ENCODE peak calls at places on chromosomes 2 and 18, in five cellular contexts. L, R, U, B and Y are unnamed samples.

GRCh38 chr2:232749331-232749730 is 27.0 kb downstream of the KCNJ13 start:
- DNase-seq in L (no peak), R (no peak), U (no peak), B (no peak), Y (no peak)

GRCh38 chr18:24985616-24986015 is 366.4 kb downstream of the ZNF521 start:
- DNase-seq in L (no peak), R (no peak), U (no peak), B (no peak), Y (no peak)

GRCh38 chr2:111685342-111685741 is 198.7 kb downstream of the ANAPC1 start:
- DNase-seq in L (no peak), R (no peak), U (no peak), B (no peak), Y (no peak)

GRCh38 chr2:12262681-12263436 is 453.9 kb upstream of the TRIB2 start:
- DNase-seq in L (no peak), R (no peak), U (peak), B (peak), Y (no peak)

GRCh38 chr2:206113148-206113547 is 27.2 kb upstream of the INO80D start:
- DNase-seq in L (no peak), R (no peak), U (no peak), B (peak), Y (no peak)

GRCh38 chr18:21546423-21546822 is 54.1 kb downstream of the ESCO1 start:
- DNase-seq in L (no peak), R (no peak), U (no peak), B (no peak), Y (no peak)

GRCh38 chr2:61426267-61426897 is 44.5 kb downstream of the USP34 start:
- DNase-seq in L (peak), R (peak), U (peak), B (peak), Y (peak)

GRCh38 chr18:3585656-3586509 is 135.9 kb downstream of the TGIF1 start:
- DNase-seq in L (peak), R (peak), U (peak), B (peak), Y (peak)

GRCh38 chr2:237324446-237325236 is 89.3 kb downstream of the COL6A3 start:
- DNase-seq in L (no peak), R (no peak), U (no peak), B (no peak), Y (no peak)

GRCh38 chr2:33372940-33373553 is 103.4 kb upstream of the RASGRP3 start:
- DNase-seq in L (peak), R (peak), U (peak), B (no peak), Y (peak)

GRCh38 chr2:178194600-178195389 is 483 bp downstream of the OSBPL6 start:
- DNase-seq in L (peak), R (no peak), U (peak), B (peak), Y (peak)

GRCh38 chr18:11505993-11506392 is 103.4 kb upstream of the SLC35G4 start:
- DNase-seq in L (no peak), R (no peak), U (no peak), B (no peak), Y (no peak)

GRCh38 chr18:11501352-11501751 is 108.0 kb upstream of the SLC35G4 start:
- DNase-seq in L (no peak), R (no peak), U (no peak), B (no peak), Y (no peak)

GRCh38 chr18:11502368-11502767 is 107.0 kb upstream of the SLC35G4 start:
- DNase-seq in L (no peak), R (no peak), U (no peak), B (peak), Y (no peak)

GRCh38 chr18:11506871-11507270 is 102.5 kb upstream of the SLC35G4 start:
- DNase-seq in L (no peak), R (no peak), U (no peak), B (no peak), Y (no peak)

DNA sequence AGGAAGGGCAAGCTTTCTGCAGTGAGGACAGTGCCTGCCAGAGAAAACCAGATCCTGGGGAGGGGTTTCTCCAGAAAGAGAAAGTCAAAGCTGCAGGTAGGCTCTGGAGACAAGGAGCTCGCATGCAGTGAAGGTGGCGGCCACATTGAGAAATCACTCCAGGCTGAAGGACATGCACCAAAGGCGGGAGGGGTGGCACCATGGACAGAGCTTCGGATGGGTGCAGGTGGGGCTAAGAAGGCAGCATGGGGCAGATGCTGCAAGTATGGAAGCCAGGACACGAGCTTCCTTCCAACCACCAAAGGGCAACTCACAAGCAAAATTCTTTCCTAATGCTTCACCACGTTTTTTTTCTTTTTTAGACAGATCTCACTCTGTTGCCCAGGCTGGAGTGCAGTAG is 104.4 kb upstream of the SLC35G4 start:
- DNase-seq in L (no peak), R (no peak), U (no peak), B (no peak), Y (no peak)
- TF ChIP-seq EZH2phosphoT487 in L (no peak), R (no peak), U (no peak), B (no peak), Y (no peak)

GRCh38 chr2:147482590-147483292 is 362.1 kb upstream of the ACVR2A start:
- DNase-seq in L (no peak), R (no peak), U (no peak), B (peak), Y (no peak)

GRCh38 chr2:147483293-147483669 is 361.5 kb upstream of the ACVR2A start:
- DNase-seq in L (no peak), R (no peak), U (no peak), B (no peak), Y (no peak)

GRCh38 chr2:147479363-147479762 is 365.5 kb upstream of the ACVR2A start:
- DNase-seq in L (no peak), R (no peak), U (no peak), B (no peak), Y (no peak)

GRCh38 chr2:147483911-147484310 is 360.9 kb upstream of the ACVR2A start:
- DNase-seq in L (no peak), R (no peak), U (no peak), B (no peak), Y (no peak)

DNA sequence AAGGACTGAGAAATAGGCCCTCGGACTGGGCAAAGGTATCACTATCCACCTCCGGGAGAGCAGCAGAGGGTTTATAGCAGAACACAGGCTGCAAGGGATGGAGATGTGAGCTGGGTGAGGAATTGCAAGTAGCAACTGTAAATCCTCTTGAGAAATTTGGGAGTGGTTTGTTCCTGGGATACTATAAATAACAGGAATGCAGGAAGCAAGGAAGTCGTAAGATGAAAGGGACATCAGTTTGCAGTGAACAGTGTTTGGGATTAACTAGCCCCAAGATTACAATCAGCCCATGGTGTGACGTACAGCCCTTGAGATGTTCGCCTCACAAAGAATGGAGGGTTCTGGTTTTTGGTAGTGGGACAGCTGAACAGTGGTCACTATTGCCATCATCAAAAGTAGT is 362.7 kb upstream of the ACVR2A start:
- DNase-seq in L (peak), R (no peak), U (no peak), B (no peak), Y (no peak)
- TF ChIP-seq EZH2phosphoT487 in L (no peak), R (no peak), U (no peak), B (no peak), Y (no peak)

DNA sequence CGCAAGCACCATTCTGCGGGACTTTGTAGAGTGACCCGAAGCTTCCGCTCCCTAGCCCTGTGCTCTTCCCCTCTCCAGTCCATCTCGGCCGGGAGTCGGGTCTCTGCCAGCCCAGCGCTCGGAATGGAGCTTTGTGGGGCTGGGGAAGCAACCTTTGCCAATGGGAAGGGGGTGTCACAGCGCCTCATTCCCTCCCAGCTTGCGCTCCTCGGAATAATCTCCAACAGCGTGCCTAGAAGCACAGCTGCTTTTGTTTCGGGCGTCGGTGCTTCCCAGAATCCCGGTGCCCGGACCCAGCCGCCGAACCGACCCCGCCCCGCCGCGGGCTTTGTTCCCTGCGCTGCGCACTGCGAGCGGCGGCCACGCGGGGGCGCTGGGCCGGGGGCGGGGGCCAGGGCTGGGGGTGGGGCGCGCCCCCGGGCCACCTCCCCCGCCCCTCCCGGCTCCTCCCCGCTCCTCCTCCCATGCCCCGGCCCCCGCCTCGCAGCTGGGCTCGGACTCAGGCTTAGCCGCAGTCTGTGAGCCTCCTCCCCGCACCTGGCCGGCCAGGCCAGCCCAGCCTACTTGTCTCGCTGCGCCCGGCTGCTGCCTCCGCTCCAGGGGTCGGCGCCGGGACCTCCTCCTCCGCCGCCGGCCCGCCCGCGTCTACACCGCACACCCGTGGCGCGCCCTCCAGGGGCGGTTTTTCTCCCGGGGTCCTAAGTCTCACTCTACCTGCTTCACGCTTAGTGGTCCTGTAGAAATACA is 77.7 kb upstream of the SMAD2 start:
- DNase-seq in L (peak), R (no peak), U (peak), B (peak), Y (peak)
- TF ChIP-seq EZH2phosphoT487 in L (no peak), R (no peak), U (no peak), B (no peak), Y (no peak)

DNA sequence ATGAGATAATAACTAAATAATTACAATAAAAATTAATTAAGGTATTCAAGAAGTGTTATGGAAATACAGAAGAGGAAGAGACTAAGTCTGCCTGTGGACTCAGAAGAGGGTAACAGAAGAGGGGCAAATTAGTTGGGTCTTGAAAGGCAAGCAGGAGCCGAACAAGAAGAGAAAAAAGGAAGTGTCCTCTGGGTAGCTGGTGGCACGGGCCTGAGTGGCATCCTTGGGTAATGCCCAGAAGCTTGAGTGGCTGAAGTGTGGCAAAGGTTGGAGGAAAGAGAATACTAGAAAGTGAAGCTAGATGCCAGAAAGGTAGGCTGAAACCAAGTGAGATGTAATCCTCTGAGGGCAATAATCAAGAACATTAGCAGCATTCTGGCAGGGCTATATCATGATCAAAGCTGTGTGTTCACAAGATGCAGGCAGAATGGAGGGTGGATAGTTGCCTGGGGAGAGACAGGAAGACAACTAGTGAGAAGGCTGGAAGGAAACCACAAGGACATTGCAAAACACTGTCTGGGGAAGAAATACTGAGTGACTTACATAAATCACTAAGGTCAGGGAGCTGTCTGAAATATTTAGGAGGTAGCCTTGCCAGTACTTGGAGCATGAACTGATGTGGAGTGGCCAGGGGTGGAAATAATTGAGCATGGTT is 16.2 kb downstream of the DOCK10 start:
- DNase-seq in L (no peak), R (no peak), U (no peak), B (peak), Y (no peak)
- TF ChIP-seq EZH2phosphoT487 in L (no peak), R (no peak), U (no peak), B (no peak), Y (no peak)

GRCh38 chr18:79769698-79770500 is 27.8 kb upstream of the KCNG2 start:
- DNase-seq in L (no peak), R (no peak), U (no peak), B (no peak), Y (no peak)
- TF ChIP-seq EZH2phosphoT487 in L (no peak), R (no peak), U (no peak), B (no peak), Y (no peak)

GRCh38 chr2:85704038-85704437 is 9.9 kb downstream of the GNLY start:
- DNase-seq in L (no peak), R (no peak), U (no peak), B (no peak), Y (no peak)
- TF ChIP-seq EZH2phosphoT487 in L (no peak), R (no peak), U (no peak), B (no peak), Y (no peak)

GRCh38 chr2:1656961-1657841 is 87.1 kb downstream of the PXDN start:
- DNase-seq in L (no peak), R (no peak), U (peak), B (no peak), Y (no peak)
- TF ChIP-seq EZH2phosphoT487 in L (no peak), R (no peak), U (no peak), B (no peak), Y (no peak)

GRCh38 chr2:105870062-105870461 is 125.3 kb downstream of the NCK2 start:
- DNase-seq in L (no peak), R (no peak), U (no peak), B (no peak), Y (no peak)
- TF ChIP-seq EZH2phosphoT487 in L (no peak), R (no peak), U (no peak), B (no peak), Y (no peak)

GRCh38 chr2:154556146-154556545 is 142.3 kb upstream of the KCNJ3 start:
- DNase-seq in L (no peak), R (no peak), U (peak), B (no peak), Y (no peak)

GRCh38 chr2:154556607-154557006 is 141.9 kb upstream of the KCNJ3 start:
- DNase-seq in L (no peak), R (no peak), U (no peak), B (no peak), Y (no peak)

GRCh38 chr2:154554046-154554445 is 144.4 kb upstream of the KCNJ3 start:
- DNase-seq in L (no peak), R (no peak), U (peak), B (no peak), Y (no peak)

GRCh38 chr2:154555700-154556099 is 142.8 kb upstream of the KCNJ3 start:
- DNase-seq in L (no peak), R (no peak), U (no peak), B (no peak), Y (no peak)

GRCh38 chr2:154557906-154558305 is 140.6 kb upstream of the KCNJ3 start:
- DNase-seq in L (no peak), R (no peak), U (no peak), B (no peak), Y (no peak)
- TF ChIP-seq EZH2phosphoT487 in L (no peak), R (no peak), U (no peak), B (no peak), Y (no peak)

GRCh38 chr2:6789559-6790138 is 76.1 kb downstream of the CMPK2 start:
- DNase-seq in L (no peak), R (no peak), U (no peak), B (no peak), Y (no peak)

GRCh38 chr2:6794484-6794883 is 71.2 kb downstream of the CMPK2 start:
- DNase-seq in L (no peak), R (no peak), U (no peak), B (no peak), Y (no peak)

GRCh38 chr2:6793371-6793770 is 72.3 kb downstream of the CMPK2 start:
- DNase-seq in L (no peak), R (no peak), U (no peak), B (peak), Y (no peak)

GRCh38 chr2:6791682-6792081 is 74.0 kb downstream of the CMPK2 start:
- DNase-seq in L (no peak), R (no peak), U (no peak), B (no peak), Y (no peak)

DNA sequence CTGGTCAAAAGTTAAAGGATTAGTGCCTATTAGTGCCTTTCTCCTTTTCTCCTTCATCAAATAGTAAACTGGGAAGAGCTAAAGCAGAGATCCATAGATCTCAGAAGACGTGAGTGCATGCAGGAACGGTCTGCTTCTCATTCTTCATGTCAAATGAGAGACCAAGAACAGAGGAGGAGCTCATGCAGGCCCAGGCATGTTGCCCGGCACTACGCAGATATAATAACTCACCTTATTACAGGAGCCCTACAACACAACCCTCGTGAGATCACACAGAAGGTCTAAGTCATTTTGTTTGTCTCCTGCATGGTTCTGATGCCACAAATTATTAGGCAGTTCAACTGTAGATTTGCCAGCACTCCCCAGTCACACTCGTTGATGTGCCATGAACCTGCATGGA is 71.8 kb downstream of the CMPK2 start:
- DNase-seq in L (no peak), R (no peak), U (no peak), B (no peak), Y (no peak)
- TF ChIP-seq EZH2phosphoT487 in L (no peak), R (no peak), U (no peak), B (no peak), Y (no peak)